ENCODE peak calls at places on chromosomes 5 and 9, in seven cellular contexts. N, R, S, Q, M, T and Z are unnamed samples.

GRCh38 chr5:111857633-111858032 is 100.6 kb upstream of the NREP start:
- DNase-seq in R (no peak), M (no peak), S (no peak), T (no peak), N (no peak), Q (no peak), Z (no peak)

GRCh38 chr9:38081356-38082108 is 12.5 kb upstream of the SHB start:
- DNase-seq in M (no peak), N (no peak), R (no peak), Q (no peak), S (no peak), T (no peak), Z (no peak)

GRCh38 chr5:169011009-169011408 is 289.9 kb downstream of the SLIT3 start:
- DNase-seq in N (no peak), M (no peak), T (no peak), R (no peak), S (no peak), Q (no peak), Z (no peak)

GRCh38 chr5:93586948-93587918 is 4.2 kb downstream of the NR2F1 start:
- DNase-seq in Q (peak), M (no peak), S (no peak), T (no peak), R (no peak), N (no peak), Z (no peak)

GRCh38 chr5:80034962-80035821 is at the start of gene THBS4:
- DNase-seq in T (peak), M (no peak), S (no peak), N (no peak), Q (peak), R (no peak), Z (no peak)

GRCh38 chr5:107955321-107955720 is 284.6 kb upstream of the EFNA5 start:
- DNase-seq in Q (no peak), R (no peak), S (no peak), M (no peak), N (no peak), T (no peak), Z (no peak)

GRCh38 chr9:124381073-124381945 is 33.9 kb downstream of the PSMB7 start:
- DNase-seq in S (no peak), Q (no peak), M (no peak), T (no peak), R (no peak), N (no peak), Z (no peak)

GRCh38 chr9:119768266-119768665 is 399.0 kb upstream of the BRINP1 start:
- DNase-seq in R (no peak), M (no peak), Q (no peak), N (no peak), S (no peak), T (no peak), Z (no peak)

GRCh38 chr5:109334056-109334455 is 75.7 kb downstream of the PJA2 start:
- DNase-seq in Q (no peak), M (no peak), S (no peak), T (no peak), N (no peak), R (no peak), Z (no peak)

GRCh38 chr5:132069561-132069960 is 4.0 kb upstream of the CSF2 start:
- DNase-seq in S (no peak), M (no peak), R (no peak), T (no peak), Q (no peak), N (no peak), Z (no peak)

GRCh38 chr5:132069994-132070393 is 3.6 kb upstream of the CSF2 start:
- DNase-seq in Q (no peak), N (no peak), M (no peak), T (no peak), S (no peak), R (no peak), Z (no peak)

GRCh38 chr5:132071338-132071707 is 2.3 kb upstream of the CSF2 start:
- DNase-seq in R (no peak), N (no peak), M (no peak), T (no peak), Q (no peak), S (no peak), Z (no peak)

GRCh38 chr5:132072070-132072469 is 1.5 kb upstream of the CSF2 start:
- DNase-seq in T (no peak), R (peak), Q (no peak), S (no peak), M (no peak), N (no peak), Z (no peak)

GRCh38 chr5:132070460-132071337 is 2.9 kb upstream of the CSF2 start:
- DNase-seq in Q (no peak), N (no peak), M (no peak), R (peak), S (no peak), T (no peak), Z (no peak)
- TF ChIP-seq JUND in Q (no peak), N (no peak), M (no peak), R (peak), S (no peak), T (no peak), Z (no peak)

GRCh38 chr5:144065766-144066165 is 104.7 kb downstream of the YIPF5 start:
- DNase-seq in N (no peak), T (no peak), R (no peak), M (no peak), Q (no peak), S (no peak), Z (no peak)

DNA sequence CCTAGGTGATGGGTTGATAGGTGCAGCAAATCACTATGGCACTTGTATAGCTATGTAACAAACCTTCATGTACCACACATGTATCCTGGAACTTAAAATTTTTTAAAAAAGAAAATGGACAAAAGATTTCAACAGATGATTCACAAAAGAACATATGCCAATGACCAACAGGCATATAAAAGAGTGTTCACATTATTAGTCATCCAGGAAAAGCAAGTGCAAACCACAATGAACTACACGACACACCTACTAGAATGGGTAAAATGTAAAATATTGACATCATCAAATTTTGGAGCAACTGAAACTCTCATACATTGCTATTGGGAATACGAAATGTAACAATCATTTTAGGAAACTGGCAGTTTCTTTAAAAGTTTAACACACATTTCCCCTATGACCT is 109.9 kb downstream of the YIPF5 start:
- DNase-seq in M (no peak), N (no peak), R (no peak), S (no peak), Q (no peak), T (no peak), Z (no peak)
- TF ChIP-seq JUND in M (no peak), N (no peak), R (no peak), S (no peak), Q (no peak), T (no peak), Z (no peak)

GRCh38 chr5:151661096-151661495 is 25.6 kb downstream of the SPARC start:
- DNase-seq in R (no peak), N (no peak), S (no peak), T (no peak), Q (no peak), M (no peak), Z (no peak)
- TF ChIP-seq JUND in R (no peak), N (no peak), S (no peak), T (no peak), Q (no peak), M (no peak), Z (no peak)

DNA sequence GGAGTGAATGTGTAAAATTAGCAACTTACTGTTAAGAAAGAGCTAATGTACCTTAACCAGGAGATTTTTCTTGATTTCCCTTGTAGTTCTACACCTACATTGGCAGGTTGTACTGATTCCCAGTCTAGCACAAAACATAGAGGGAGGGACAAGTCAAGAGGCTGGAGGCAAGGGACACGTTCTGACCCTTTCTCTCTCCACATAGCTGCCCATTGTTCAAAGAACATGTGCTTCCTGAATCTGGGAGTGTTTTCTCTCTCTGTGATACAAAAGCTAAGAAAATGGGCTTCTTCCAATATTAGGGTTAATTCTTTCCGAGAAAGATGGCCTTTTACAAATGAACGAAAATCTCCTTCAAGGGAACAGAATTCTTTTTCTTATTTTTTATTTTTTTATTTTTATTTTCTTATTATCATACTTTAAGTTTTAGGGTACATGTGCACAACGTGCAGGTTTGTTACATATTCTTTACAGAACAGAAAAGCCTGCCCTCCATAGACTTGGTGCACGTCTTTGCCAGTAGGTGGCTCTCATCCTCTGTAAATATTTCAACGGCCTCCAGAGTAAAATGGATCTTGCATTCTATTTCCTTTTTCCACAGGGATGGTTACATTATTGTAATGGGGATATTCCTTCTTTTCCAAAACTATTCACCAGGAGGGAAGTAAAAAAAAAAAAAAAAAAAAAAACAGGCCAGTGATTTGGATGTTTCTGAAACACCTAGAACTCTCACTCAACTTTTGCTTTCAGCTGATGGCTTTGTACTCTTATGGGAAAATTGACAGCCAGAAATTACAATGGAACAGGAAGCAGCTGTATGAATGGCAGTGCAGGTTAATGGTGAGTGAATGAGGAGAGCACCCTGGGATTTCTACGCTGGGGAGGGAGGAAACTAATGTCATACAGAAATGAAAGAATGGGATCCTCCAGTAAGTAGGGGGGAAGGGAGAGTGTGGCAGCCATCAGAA is 13.1 kb upstream of the IFNA5 start:
- DNase-seq in N (peak), M (no peak), R (no peak), T (no peak), S (no peak), Q (peak), Z (peak)
- TF ChIP-seq JUND in N (no peak), M (no peak), R (no peak), T (no peak), S (no peak), Q (no peak), Z (no peak)